ENCODE peak calls at places on chromosome 7, in six cellular contexts. One of them, this sample, is unnamed.
A peak's percentile ranks its signal among the peaks of the same experiment; 100 is the strongest.

GRCh38 chr7:117019786-117020604 is 66.7 kb downstream of the ST7 start:
- DNase-seq in SK-N-SH: peak; percentile 78
- DNase-seq in HCT116: peak; percentile 54
- DNase-seq in GM23338: peak; percentile 65
- DNase-seq in MM.1S: no peak
- DNase-seq in hepatocyte: peak; percentile 88
- DNase-seq in this sample: no peak

GRCh38 chr7:105661625-105662024 is 80.3 kb upstream of the EFCAB10 start:
- DNase-seq in SK-N-SH: no peak
- DNase-seq in HCT116: no peak
- DNase-seq in GM23338: no peak
- DNase-seq in MM.1S: no peak
- DNase-seq in hepatocyte: no peak
- DNase-seq in this sample: no peak

GRCh38 chr7:84509522-84509921 is 314.9 kb upstream of the SEMA3A start:
- DNase-seq in SK-N-SH: no peak
- DNase-seq in HCT116: no peak
- DNase-seq in GM23338: no peak
- DNase-seq in MM.1S: no peak
- DNase-seq in hepatocyte: no peak
- DNase-seq in this sample: no peak

GRCh38 chr7:50785346-50785745 is 2.6 kb upstream of the GRB10 start:
- DNase-seq in SK-N-SH: no peak
- DNase-seq in HCT116: no peak
- DNase-seq in GM23338: no peak
- DNase-seq in MM.1S: no peak
- DNase-seq in hepatocyte: no peak
- DNase-seq in this sample: no peak

GRCh38 chr7:47404005-47404404 is 177.9 kb downstream of the TNS3 start:
- DNase-seq in SK-N-SH: no peak
- DNase-seq in HCT116: no peak
- DNase-seq in GM23338: no peak
- DNase-seq in MM.1S: no peak
- DNase-seq in hepatocyte: no peak
- DNase-seq in this sample: no peak

GRCh38 chr7:121126801-121127534 is 138.5 kb downstream of the CPED1 start:
- DNase-seq in SK-N-SH: peak; percentile 4
- DNase-seq in HCT116: peak; percentile 51
- DNase-seq in GM23338: peak; percentile 18
- DNase-seq in MM.1S: peak; percentile 51
- DNase-seq in hepatocyte: no peak
- DNase-seq in this sample: peak; percentile 53

GRCh38 chr7:55343860-55344606 is 21.1 kb upstream of the LANCL2 start:
- DNase-seq in SK-N-SH: peak; percentile 32
- DNase-seq in HCT116: no peak
- DNase-seq in GM23338: peak; percentile 32
- DNase-seq in MM.1S: no peak
- DNase-seq in hepatocyte: no peak
- DNase-seq in this sample: no peak

GRCh38 chr7:538764-539685 is 19.4 kb upstream of the PDGFA start:
- DNase-seq in SK-N-SH: no peak
- DNase-seq in HCT116: no peak
- DNase-seq in GM23338: peak; percentile 39
- DNase-seq in MM.1S: no peak
- DNase-seq in hepatocyte: peak; percentile 72
- DNase-seq in this sample: no peak

GRCh38 chr7:44748948-44749731 is 493 bp downstream of the ZMIZ2 start:
- DNase-seq in SK-N-SH: peak; percentile 67
- DNase-seq in HCT116: no peak
- DNase-seq in GM23338: peak; percentile 36
- DNase-seq in MM.1S: peak; percentile 60
- DNase-seq in hepatocyte: peak; percentile 51
- DNase-seq in this sample: peak; percentile 70

GRCh38 chr7:27187158-27187701 is 2.2 kb upstream of the HOXA11 start:
- DNase-seq in SK-N-SH: no peak
- DNase-seq in HCT116: no peak
- DNase-seq in GM23338: no peak
- DNase-seq in MM.1S: no peak
- DNase-seq in hepatocyte: no peak
- DNase-seq in this sample: no peak

GRCh38 chr7:6433814-6434630 is 13.7 kb downstream of the DAGLB start:
- DNase-seq in SK-N-SH: no peak
- DNase-seq in HCT116: no peak
- DNase-seq in GM23338: no peak
- DNase-seq in MM.1S: no peak
- DNase-seq in hepatocyte: no peak
- DNase-seq in this sample: no peak

GRCh38 chr7:1536768-1537630 is 6.5 kb downstream of the MAFK start:
- DNase-seq in SK-N-SH: peak; percentile 87
- DNase-seq in HCT116: peak; percentile 81
- DNase-seq in GM23338: peak; percentile 93
- DNase-seq in MM.1S: no peak
- DNase-seq in hepatocyte: peak; percentile 99
- DNase-seq in this sample: no peak

GRCh38 chr7:57205000-57205399 is 72.8 kb upstream of the ZNF479 start:
- DNase-seq in SK-N-SH: no peak
- DNase-seq in HCT116: no peak
- DNase-seq in GM23338: no peak
- DNase-seq in MM.1S: no peak
- DNase-seq in hepatocyte: no peak
- DNase-seq in this sample: no peak

GRCh38 chr7:129041929-129042200 is 13.0 kb downstream of the TNPO3 start:
- DNase-seq in SK-N-SH: no peak
- DNase-seq in HCT116: no peak
- DNase-seq in GM23338: no peak
- DNase-seq in MM.1S: no peak
- DNase-seq in hepatocyte: no peak
- DNase-seq in this sample: no peak

GRCh38 chr7:124791426-124791825 is 25.8 kb upstream of the GPR37 start:
- DNase-seq in SK-N-SH: no peak
- DNase-seq in HCT116: no peak
- DNase-seq in GM23338: no peak
- DNase-seq in MM.1S: no peak
- DNase-seq in hepatocyte: no peak
- DNase-seq in this sample: no peak

GRCh38 chr7:135877799-135878198 is 99.4 kb downstream of the MTPN start:
- DNase-seq in SK-N-SH: no peak
- DNase-seq in HCT116: no peak
- DNase-seq in GM23338: no peak
- DNase-seq in MM.1S: no peak
- DNase-seq in hepatocyte: peak; percentile 76
- DNase-seq in this sample: no peak

GRCh38 chr7:157851501-157852067 is 514.8 kb downstream of the DNAJB6 start:
- DNase-seq in SK-N-SH: no peak
- DNase-seq in HCT116: peak; percentile 8
- DNase-seq in GM23338: no peak
- DNase-seq in MM.1S: peak; percentile 77
- DNase-seq in hepatocyte: peak; percentile 71
- DNase-seq in this sample: no peak

GRCh38 chr7:17934094-17934493 is 6.2 kb downstream of the SNX13 start:
- DNase-seq in SK-N-SH: no peak
- DNase-seq in HCT116: no peak
- DNase-seq in GM23338: no peak
- DNase-seq in MM.1S: no peak
- DNase-seq in hepatocyte: no peak
- DNase-seq in this sample: no peak

GRCh38 chr7:45089314-45089891 is 634 bp upstream of the NACAD start:
- DNase-seq in SK-N-SH: peak; percentile 98
- DNase-seq in HCT116: no peak
- DNase-seq in GM23338: peak; percentile 96
- DNase-seq in MM.1S: no peak
- DNase-seq in hepatocyte: peak; percentile 73
- DNase-seq in this sample: no peak

GRCh38 chr7:93622036-93622714 is 47.7 kb upstream of the CALCR start:
- DNase-seq in SK-N-SH: peak; percentile 32
- DNase-seq in HCT116: peak; percentile 38
- DNase-seq in GM23338: peak; percentile 69
- DNase-seq in MM.1S: peak; percentile 57
- DNase-seq in hepatocyte: peak; percentile 39
- DNase-seq in this sample: peak; percentile 20

GRCh38 chr7:97013025-97013424 is 7.7 kb downstream of the DLX6 start:
- DNase-seq in SK-N-SH: no peak
- DNase-seq in HCT116: no peak
- DNase-seq in GM23338: peak; percentile 79
- DNase-seq in MM.1S: no peak
- DNase-seq in hepatocyte: no peak
- DNase-seq in this sample: no peak

GRCh38 chr7:134246761-134247160 is 70.0 kb downstream of the SLC35B4 start:
- DNase-seq in SK-N-SH: no peak
- DNase-seq in HCT116: no peak
- DNase-seq in GM23338: no peak
- DNase-seq in MM.1S: no peak
- DNase-seq in hepatocyte: no peak
- DNase-seq in this sample: peak; percentile 26

DNA sequence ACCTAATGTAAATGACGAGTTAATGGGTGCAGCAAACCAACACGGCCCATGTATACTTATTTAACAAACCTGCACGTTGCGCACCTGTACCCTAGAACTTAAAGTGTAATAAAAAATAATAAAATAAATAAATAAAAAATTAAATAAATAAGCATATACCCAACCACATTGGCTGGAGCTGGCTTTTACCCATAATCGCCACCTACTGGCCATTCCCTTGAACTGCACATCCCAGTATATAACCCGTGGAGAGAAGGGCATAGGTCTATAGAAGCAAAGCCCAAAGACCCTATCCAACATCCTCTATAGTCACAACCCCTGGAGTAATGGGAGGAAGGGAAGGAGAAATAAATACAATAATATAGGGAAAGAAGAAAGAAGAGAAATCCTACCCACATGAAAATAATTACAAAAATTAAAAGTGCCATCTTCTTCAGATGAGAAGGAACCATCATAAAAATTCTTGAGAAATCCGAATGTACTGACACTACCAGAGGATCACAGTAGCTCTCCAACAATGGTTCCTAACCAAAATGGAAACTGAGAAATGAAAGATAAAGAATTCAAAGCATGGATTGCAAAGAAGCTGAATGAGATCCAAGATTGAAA is 65.6 kb downstream of the TWIST1 start:
- DNase-seq in SK-N-SH: peak; percentile 37
- DNase-seq in HCT116: peak; percentile 31
- DNase-seq in GM23338: peak; percentile 71
- DNase-seq in MM.1S: peak; percentile 33
- DNase-seq in hepatocyte: peak; percentile 28
- DNase-seq in this sample: peak; percentile 50
- TF ChIP-seq EZH2phosphoT487 in SK-N-SH: no peak
- TF ChIP-seq EZH2phosphoT487 in HCT116: no peak
- TF ChIP-seq EZH2phosphoT487 in GM23338: no peak
- TF ChIP-seq EZH2phosphoT487 in MM.1S: no peak
- TF ChIP-seq EZH2phosphoT487 in hepatocyte: no peak
- TF ChIP-seq EZH2phosphoT487 in this sample: no peak

DNA sequence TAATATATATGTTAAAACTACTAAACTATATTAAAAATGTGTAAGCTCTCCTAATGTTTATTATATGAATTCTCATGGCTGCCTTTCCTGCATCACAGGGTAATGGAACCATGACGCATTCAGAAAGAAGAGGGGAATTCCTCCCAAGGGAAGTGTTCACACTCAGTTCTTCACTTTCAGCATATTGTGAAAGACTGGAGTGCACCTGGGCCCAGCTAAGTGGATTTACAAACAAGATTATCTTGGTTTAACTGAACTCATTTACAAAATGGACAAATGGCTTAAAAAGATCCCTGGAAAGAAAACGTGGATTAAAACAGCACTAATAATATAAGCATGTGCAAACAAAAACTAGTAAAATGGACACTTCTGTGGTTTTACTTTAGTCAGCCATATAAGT is 149.8 kb downstream of the DOCK4 start:
- DNase-seq in SK-N-SH: no peak
- DNase-seq in HCT116: no peak
- DNase-seq in GM23338: no peak
- DNase-seq in MM.1S: peak; percentile 78
- DNase-seq in hepatocyte: peak; percentile 63
- DNase-seq in this sample: no peak
- H3K9me2 ChIP-seq in SK-N-SH: no peaks in the 10 kb centered on the region
- H3K9me2 ChIP-seq in HCT116: no peaks in the 10 kb centered on the region
- H3K9me2 ChIP-seq in GM23338: no peaks in the 10 kb centered on the region
- H3K9me2 ChIP-seq in MM.1S: no peaks in the 10 kb centered on the region
- H3K9me2 ChIP-seq in hepatocyte: no peaks in the 10 kb centered on the region
- H3K9me2 ChIP-seq in this sample: no peaks in the 10 kb centered on the region

DNA sequence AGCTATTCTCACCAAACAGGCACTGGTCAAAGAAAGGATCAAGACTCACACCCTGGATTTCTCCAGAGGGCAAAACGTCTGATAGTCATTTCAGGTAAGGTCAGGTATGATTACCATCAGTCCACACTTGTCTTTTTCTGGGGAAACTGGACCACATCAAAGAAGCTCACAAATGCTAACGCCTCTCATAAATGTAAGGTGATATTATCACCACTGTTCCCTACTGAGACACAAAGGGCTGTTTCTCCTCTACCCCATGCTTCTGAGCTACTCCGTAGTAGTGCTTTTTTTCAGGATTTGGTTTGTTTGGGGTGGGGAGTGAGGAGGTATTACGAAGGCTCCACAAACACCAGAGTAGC is 51.6 kb downstream of the CREB3L2 start:
- DNase-seq in SK-N-SH: no peak
- DNase-seq in HCT116: no peak
- DNase-seq in GM23338: no peak
- DNase-seq in MM.1S: no peak
- DNase-seq in hepatocyte: no peak
- DNase-seq in this sample: no peak
- H3K79me2 ChIP-seq in SK-N-SH: peaks cover 96% of the 10 kb centered on the region
- H3K79me2 ChIP-seq in HCT116: no peaks in the 10 kb centered on the region
- H3K79me2 ChIP-seq in GM23338: peaks cover 86% of the 10 kb centered on the region
- H3K79me2 ChIP-seq in MM.1S: peaks cover 95% of the 10 kb centered on the region
- H3K79me2 ChIP-seq in hepatocyte: peaks cover 81% of the 10 kb centered on the region
- H3K79me2 ChIP-seq in this sample: no peaks in the 10 kb centered on the region

DNA sequence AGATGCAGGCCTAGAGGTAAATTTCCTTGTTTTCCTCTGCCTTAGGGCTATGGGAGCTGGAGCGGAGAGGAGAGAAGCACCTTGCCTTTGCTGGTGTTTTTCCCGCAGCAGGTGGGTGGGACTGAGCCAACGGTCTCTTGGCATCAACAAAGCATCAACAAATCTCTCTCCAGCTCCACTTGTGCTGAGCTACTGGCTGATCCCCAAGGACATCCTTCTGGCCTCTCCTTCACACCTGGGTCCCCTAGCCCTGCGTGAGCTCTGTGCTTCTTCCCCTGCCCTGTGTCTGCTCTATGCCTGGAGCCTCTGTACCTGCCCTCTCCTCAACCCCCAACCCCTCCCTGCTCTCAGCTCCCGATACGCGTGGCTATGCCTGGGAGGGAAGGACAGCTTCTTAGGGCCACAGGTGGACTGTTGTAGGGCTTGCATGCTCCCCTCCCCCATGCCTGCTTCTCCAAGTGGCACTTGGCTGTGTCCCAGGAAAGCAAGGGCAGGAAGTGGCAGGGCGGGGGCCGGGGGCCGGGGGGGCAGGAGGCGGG is 3.2 kb upstream of the CLDN4 start:
- DNase-seq in SK-N-SH: peak; percentile 88
- DNase-seq in HCT116: peak; percentile 87
- DNase-seq in GM23338: peak; percentile 86
- DNase-seq in MM.1S: no peak
- DNase-seq in hepatocyte: peak; percentile 88
- DNase-seq in this sample: no peak
- TF ChIP-seq EZH2phosphoT487 in SK-N-SH: no peak
- TF ChIP-seq EZH2phosphoT487 in HCT116: no peak
- TF ChIP-seq EZH2phosphoT487 in GM23338: no peak
- TF ChIP-seq EZH2phosphoT487 in MM.1S: no peak
- TF ChIP-seq EZH2phosphoT487 in hepatocyte: no peak
- TF ChIP-seq EZH2phosphoT487 in this sample: no peak